ENCODE peak calls at places on chromosomes 5 and 9, in ten cellular contexts. G, K, S, P, I, J, R, W, D and B are unnamed samples.

GRCh38 chr5:132456553-132457361 is 33.8 kb downstream of the IRF1 start:
- DNase-seq in P (no peak), R (no peak), J (no peak), W (no peak), S (peak; percentile 78), K (no peak), G (peak; percentile 95), D (peak; percentile 41), I (no peak), B (peak; percentile 78)

GRCh38 chr9:71352837-71353236 is 231.4 kb upstream of the TRPM3 start:
- DNase-seq in I (no peak), W (no peak), S (no peak), D (no peak), G (no peak), P (no peak), J (no peak), K (no peak), R (no peak), B (no peak)

GRCh38 chr5:78162253-78162862 is 132.1 kb downstream of the AP3B1 start:
- DNase-seq in K (peak; percentile 41), P (no peak), S (peak; percentile 56), G (no peak), I (no peak), W (peak; percentile 12), D (no peak), R (peak; percentile 37), J (peak; percentile 63), B (no peak)

GRCh38 chr5:100188339-100188738 is 346.8 kb upstream of the FAM174A start:
- DNase-seq in I (no peak), K (no peak), J (no peak), P (no peak), G (no peak), R (no peak), W (no peak), S (no peak), D (no peak), B (no peak)

GRCh38 chr5:88279584-88279983 is 10.9 kb upstream of the TMEM161B start:
- DNase-seq in I (no peak), J (no peak), D (no peak), W (no peak), R (no peak), K (no peak), G (no peak), P (no peak), S (no peak), B (no peak)

GRCh38 chr9:82763631-82764030 is 299.3 kb downstream of the RASEF start:
- DNase-seq in I (no peak), S (no peak), P (no peak), J (peak; percentile 64), W (no peak), G (no peak), R (peak; percentile 35), K (no peak), D (no peak), B (no peak)

GRCh38 chr5:173789031-173789920 is 98.9 kb upstream of the CPEB4 start:
- DNase-seq in S (no peak), D (no peak), R (no peak), I (no peak), G (no peak), P (no peak), J (no peak), K (peak; percentile 41), W (no peak), B (no peak)

GRCh38 chr9:72154468-72155281 is 5.4 kb downstream of the GDA start:
- DNase-seq in D (no peak), R (no peak), I (no peak), P (no peak), W (no peak), J (no peak), S (no peak), K (no peak), G (no peak), B (peak; percentile 70)

GRCh38 chr5:9186069-9186468 is 359.8 kb downstream of the SEMA5A start:
- DNase-seq in K (no peak), R (no peak), G (no peak), W (no peak), I (no peak), J (no peak), P (no peak), D (no peak), S (no peak), B (no peak)

GRCh38 chr5:71873202-71873601 is 154.1 kb downstream of the CARTPT start:
- DNase-seq in D (no peak), G (no peak), I (no peak), P (no peak), J (no peak), K (no peak), R (no peak), S (no peak), W (no peak), B (no peak)

GRCh38 chr5:82796643-82797416 is 280.4 kb downstream of the TMEM167A start:
- DNase-seq in G (no peak), D (no peak), J (peak; percentile 50), I (no peak), R (no peak), W (no peak), K (no peak), P (no peak), S (no peak), B (no peak)

GRCh38 chr5:119289413-119289812 is 66.4 kb upstream of the TNFAIP8 start:
- DNase-seq in W (no peak), R (no peak), I (no peak), K (no peak), S (no peak), G (no peak), D (no peak), P (no peak), J (no peak), B (no peak)

GRCh38 chr9:16575878-16576245 is 294.6 kb downstream of the BNC2 start:
- DNase-seq in J (no peak), P (no peak), D (no peak), R (no peak), G (no peak), S (no peak), I (no peak), K (no peak), W (no peak), B (no peak)

GRCh38 chr9:83034587-83034986 is 28.4 kb downstream of the RASEF start:
- DNase-seq in S (no peak), J (no peak), W (no peak), D (no peak), I (no peak), P (no peak), K (no peak), G (no peak), R (no peak), B (no peak)

GRCh38 chr5:124725622-124726258 is 20.7 kb downstream of the ZNF608 start:
- DNase-seq in G (no peak), D (no peak), I (no peak), J (no peak), W (no peak), S (no peak), P (no peak), R (no peak), K (no peak), B (no peak)

GRCh38 chr9:103816146-103816545 is 278.0 kb upstream of the SMC2 start:
- DNase-seq in P (no peak), I (no peak), R (no peak), J (no peak), G (no peak), W (no peak), S (no peak), D (no peak), K (no peak), B (no peak)

GRCh38 chr9:103821115-103821514 is 273.0 kb upstream of the SMC2 start:
- DNase-seq in G (no peak), R (no peak), J (no peak), I (no peak), P (no peak), W (no peak), D (no peak), K (no peak), S (no peak), B (no peak)
- H3K27ac ChIP-seq in G (no peak overlapping the region), R (no peak overlapping the region), J (no peak overlapping the region), I (no peak overlapping the region), P (no peak overlapping the region), W (no peak overlapping the region), D (no peak overlapping the region), K (no peak overlapping the region), S (no peak overlapping the region), B (no peak overlapping the region)

GRCh38 chr9:105064248-105065118 is 136.5 kb upstream of the ABCA1 start:
- DNase-seq in P (peak; percentile 91), J (peak; percentile 25), S (peak; percentile 67), R (peak; percentile 79), K (no peak), I (peak; percentile 77), W (no peak), D (peak; percentile 85), G (peak; percentile 89), B (peak; percentile 93)
- TF ChIP-seq POLR2AphosphoS5 in P (peak; percentile 85), J (no peak), S (no peak), R (peak; percentile 56), K (no peak), I (no peak), W (no peak), D (peak; percentile 84), G (peak; percentile 69), B (peak; percentile 90)

GRCh38 chr9:14221558-14221957 is 92.4 kb downstream of the NFIB start:
- DNase-seq in P (no peak), I (no peak), W (no peak), R (no peak), K (peak; percentile 21), J (no peak), S (peak; percentile 86), G (no peak), D (no peak), B (no peak)
- H3K27ac ChIP-seq in P (no peak overlapping the region), I (peak overlapping the region; percentile 71), W (no peak overlapping the region), R (peak overlapping the region; percentile 78), K (peak overlapping the region; percentile 44), J (no peak overlapping the region), S (peak overlapping the region; percentile 86), G (no peak overlapping the region), D (peak overlapping the region; percentile 34), B (peak overlapping the region; percentile 18)

DNA sequence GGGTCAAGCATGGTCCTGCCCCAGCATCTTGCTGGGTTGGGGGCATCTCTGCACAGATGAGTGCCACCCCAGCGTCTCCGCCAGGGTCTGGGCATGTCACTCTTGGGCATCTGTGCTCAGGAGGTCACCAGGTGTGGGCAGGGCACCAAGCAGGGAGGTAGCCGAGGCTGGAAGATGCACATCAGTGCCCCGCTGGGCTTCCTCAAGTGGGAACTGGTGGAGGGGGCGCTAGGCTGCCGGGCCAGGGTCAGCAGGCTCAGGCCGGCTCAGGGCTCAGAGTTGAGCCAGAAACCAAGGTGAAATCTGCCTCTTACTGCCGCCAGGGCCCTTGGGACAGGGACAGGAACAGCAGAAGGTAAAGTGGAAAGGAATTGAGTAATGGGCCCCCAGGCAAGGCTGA is 4.0 kb upstream of the FUT7 start:
- DNase-seq in P (no peak), R (no peak), J (no peak), I (no peak), W (no peak), D (peak; percentile 52), K (no peak), G (no peak), S (no peak), B (no peak)
- TF ChIP-seq POLR2AphosphoS5 in P (no peak), R (no peak), J (no peak), I (no peak), W (no peak), D (no peak), K (no peak), G (no peak), S (no peak), B (no peak)

GRCh38 chr5:169971780-169972179 is 8.5 kb downstream of the INSYN2B start:
- DNase-seq in D (no peak), S (no peak), W (no peak), J (no peak), P (no peak), R (no peak), G (no peak), I (no peak), K (no peak), B (no peak)
- H3K27ac ChIP-seq in D (no peak overlapping the region), S (peak overlapping the region; percentile 97), W (no peak overlapping the region), J (no peak overlapping the region), P (no peak overlapping the region), R (peak overlapping the region; percentile 96), G (peak overlapping the region; percentile 28), I (no peak overlapping the region), K (no peak overlapping the region), B (no peak overlapping the region)